ENCODE peak calls at places on chromosomes 7 and 10, in five cellular contexts. E, D, J, T and W are unnamed samples.

GRCh38 chr10:116961305-116962251 is 43.4 kb downstream of the SHTN1 start:
- DNase-seq in E (no peak), D (no peak), J (no peak), T (no peak), W (no peak)

GRCh38 chr10:132098539-132099421 is 33.0 kb downstream of the JAKMIP3 start:
- DNase-seq in E (no peak), D (no peak), J (no peak), T (peak; percentile 19), W (no peak)

GRCh38 chr7:145082366-145083240 is 246.8 kb upstream of the TPK1 start:
- DNase-seq in E (no peak), D (peak; percentile 39), J (no peak), T (no peak), W (peak; percentile 40)

GRCh38 chr10:12348341-12348869 is 942 bp upstream of the CAMK1D start:
- DNase-seq in E (peak; percentile 77), D (no peak), J (no peak), T (no peak), W (peak; percentile 26)

GRCh38 chr10:93445978-93446720 is 36.0 kb downstream of the MYOF start:
- DNase-seq in E (no peak), D (no peak), J (no peak), T (no peak), W (no peak)

GRCh38 chr7:39950473-39951155 is 558 bp downstream of the CDK13 start:
- DNase-seq in E (peak; percentile 73), D (peak; percentile 59), J (no peak), T (peak; percentile 40), W (peak; percentile 38)

GRCh38 chr7:23469150-23469960 is 936 bp downstream of the IGF2BP3 start:
- DNase-seq in E (no peak), D (peak; percentile 68), J (no peak), T (no peak), W (no peak)

GRCh38 chr10:17872191-17873091 is 63.3 kb downstream of the MRC1 start:
- DNase-seq in E (no peak), D (no peak), J (peak; percentile 52), T (no peak), W (no peak)

GRCh38 chr7:121305109-121305508 is 23.7 kb upstream of the WNT16 start:
- DNase-seq in E (no peak), D (no peak), J (peak; percentile 33), T (no peak), W (no peak)

GRCh38 chr10:103982639-103983038 is 15.7 kb downstream of the SLK start:
- DNase-seq in E (no peak), D (peak; percentile 46), J (no peak), T (no peak), W (peak; percentile 61)

GRCh38 chr10:125687507-125688185 is 4.7 kb upstream of the TEX36 start:
- DNase-seq in E (no peak), D (no peak), J (no peak), T (no peak), W (no peak)

GRCh38 chr10:74799840-74800239 is 26.6 kb upstream of the KAT6B start:
- DNase-seq in E (no peak), D (no peak), J (peak; percentile 93), T (no peak), W (no peak)

GRCh38 chr7:7944619-7945282 is 23.8 kb upstream of the GLCCI1 start:
- DNase-seq in E (no peak), D (peak; percentile 37), J (no peak), T (peak; percentile 33), W (no peak)

GRCh38 chr10:106267591-106267990 is 896.9 kb downstream of the SORCS1 start:
- DNase-seq in E (no peak), D (no peak), J (no peak), T (no peak), W (no peak)

GRCh38 chr7:17580141-17580540 is 281.7 kb downstream of the AHR start:
- DNase-seq in E (no peak), D (no peak), J (peak; percentile 98), T (no peak), W (no peak)

GRCh38 chr7:99557196-99557607 is 1.2 kb upstream of the ZNF655 start:
- DNase-seq in E (no peak), D (no peak), J (no peak), T (no peak), W (no peak)

DNA sequence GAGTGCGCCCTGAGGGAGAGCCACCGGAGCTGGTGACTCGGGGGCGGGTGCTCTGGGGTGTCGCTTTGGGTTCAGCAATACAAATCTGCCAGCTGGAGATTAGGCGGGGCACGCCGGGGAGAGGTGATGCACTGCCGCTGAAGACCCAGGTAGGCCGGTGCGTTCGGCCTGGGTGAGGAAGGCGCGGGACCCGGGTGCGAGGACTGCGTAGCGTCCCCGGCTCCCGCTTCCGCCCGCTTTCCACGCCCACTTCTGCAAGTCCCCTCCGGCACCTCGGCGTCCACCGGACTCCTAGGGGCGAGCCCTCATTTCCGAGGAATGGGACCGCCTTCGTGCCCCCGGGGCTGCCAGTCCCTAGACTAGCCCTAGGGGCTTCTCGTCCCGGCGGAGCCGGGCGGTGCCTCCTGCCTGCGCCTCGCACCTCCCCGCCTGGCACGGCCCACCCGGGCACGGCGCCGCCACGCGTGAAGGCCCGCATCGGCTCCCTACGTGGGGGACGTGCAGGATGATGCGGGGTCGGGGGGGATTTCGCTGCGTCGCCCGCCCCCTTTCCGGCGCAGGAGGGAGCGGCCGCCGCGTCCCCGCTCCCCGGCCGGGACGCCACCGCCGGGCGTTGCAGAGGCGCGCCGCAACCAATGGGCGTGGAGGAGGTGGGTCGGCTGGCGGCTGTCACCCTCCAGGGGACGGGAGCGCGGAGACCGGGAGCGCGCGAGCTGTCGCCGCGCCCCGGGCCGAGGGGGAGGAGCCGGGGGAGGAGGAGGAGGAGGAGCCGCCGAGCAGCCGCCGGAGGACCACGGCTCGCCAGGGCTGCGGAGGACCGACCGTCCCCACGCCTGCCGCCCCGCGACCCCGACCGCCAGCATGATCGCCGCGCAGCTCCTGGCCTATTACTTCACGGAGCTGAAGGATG is 40.0 kb downstream of the HK1 start:
- DNase-seq in E (peak; percentile 92), D (peak; percentile 94), J (peak; percentile 65), T (peak; percentile 94), W (peak; percentile 89)
- TF ChIP-seq CTCF in E (no peak), D (no peak), J (no peak), T (peak; percentile 11), W (no peak)

GRCh38 chr10:44978570-44979280 is at the start of gene DEPP1:
- DNase-seq in E (peak; percentile 97), D (peak; percentile 92), J (peak; percentile 90), T (peak; percentile 96), W (peak; percentile 80)
- TF ChIP-seq CTCF in E (no peak), D (peak; percentile 9), J (peak; percentile 9), T (no peak), W (no peak)

GRCh38 chr10:119290301-119291036 is 83.1 kb downstream of the GRK5 start:
- DNase-seq in E (no peak), D (no peak), J (peak; percentile 12), T (no peak), W (no peak)
- TF ChIP-seq CTCF in E (no peak), D (no peak), J (peak; percentile 12), T (no peak), W (no peak)

GRCh38 chr7:154698726-154699291 is 304.1 kb downstream of the PAXIP1 start:
- DNase-seq in E (no peak), D (no peak), J (no peak), T (no peak), W (no peak)
- TF ChIP-seq CTCF in E (peak; percentile 47), D (no peak), J (peak; percentile 2), T (no peak), W (no peak)